ENCODE peak calls at places on chromosomes 4 and X, in ten cellular contexts. O is BJ, I is posterior cingulate gyrus, V is caudate nucleus, P is astrocyte of the spinal cord, D is BE2C, U is neural crest cell, X is SHP77, H is prostate gland, K is GM13976. C is an unnamed sample.
A peak's percentile ranks its signal among the peaks of the same experiment; 100 is the strongest.

GRCh38 chr4:86968477-86969015 is 33.7 kb downstream of the AFF1 start:
- DNase-seq in O (no peak), I (no peak), V (no peak), P (peak; percentile 47), D (no peak), U (no peak), X (no peak), H (no peak), K (no peak), C (no peak)

GRCh38 chr4:136457577-136457976 is 1074.7 kb downstream of the PCDH18 start:
- DNase-seq in O (no peak), I (no peak), V (no peak), P (no peak), D (no peak), U (no peak), X (no peak), H (no peak), K (no peak), C (no peak)

GRCh38 chr4:55910140-55910539 is 38.6 kb upstream of the CEP135 start:
- DNase-seq in O (no peak), I (no peak), V (no peak), P (peak; percentile 34), D (no peak), U (no peak), X (no peak), H (no peak), K (no peak), C (no peak)

GRCh38 chr4:79413486-79413885 is 5.5 kb upstream of the GK2 start:
- DNase-seq in O (no peak), I (no peak), V (no peak), P (no peak), D (no peak), U (no peak), X (no peak), H (no peak), K (no peak), C (no peak)

GRCh38 chrX:129877401-129877800 is 28.6 kb upstream of the UTP14A start:
- DNase-seq in O (no peak), I (no peak), V (no peak), P (no peak), D (no peak), U (no peak), X (no peak), H (no peak), K (no peak), C (no peak)

GRCh38 chr4:102500371-102501175 is 586 bp upstream of the NFKB1 start:
- DNase-seq in O (no peak), I (peak; percentile 59), V (no peak), P (peak; percentile 51), D (peak; percentile 82), U (peak; percentile 48), X (peak; percentile 3), H (peak; percentile 34), K (peak; percentile 27), C (no peak)

GRCh38 chr4:99349338-99349737 is 3.2 kb downstream of the ADH1C start:
- DNase-seq in O (no peak), I (no peak), V (no peak), P (no peak), D (no peak), U (no peak), X (no peak), H (no peak), K (no peak), C (no peak)

GRCh38 chrX:148049441-148049840 is 68.3 kb downstream of the FMR1NB start:
- DNase-seq in O (no peak), I (no peak), V (no peak), P (peak; percentile 41), D (no peak), U (no peak), X (peak; percentile 0), H (no peak), K (peak; percentile 22), C (peak; percentile 11)

GRCh38 chr4:158530391-158530790 is 8.7 kb downstream of the RXFP1 start:
- DNase-seq in O (no peak), I (no peak), V (no peak), P (no peak), D (no peak), U (no peak), X (no peak), H (no peak), K (no peak), C (no peak)

GRCh38 chr4:86432552-86433134 is 72.8 kb upstream of the MAPK10 start:
- DNase-seq in O (no peak), I (no peak), V (no peak), P (no peak), D (no peak), U (no peak), X (peak; percentile 25), H (no peak), K (no peak), C (peak; percentile 17)

GRCh38 chr4:110614173-110614948 is 8.5 kb downstream of the PITX2 start:
- DNase-seq in O (no peak), I (no peak), V (no peak), P (no peak), D (no peak), U (no peak), X (no peak), H (no peak), K (no peak), C (peak; percentile 37)

GRCh38 chr4:138047290-138047689 is 194.9 kb downstream of the SLC7A11 start:
- DNase-seq in O (no peak), I (no peak), V (no peak), P (no peak), D (no peak), U (no peak), X (no peak), H (no peak), K (no peak), C (no peak)